ENCODE peak calls at places on chromosome 12, in ten cellular contexts. I is PC-9, R is suprapubic skin, Z is A549, B is WERI-Rb-1, D is cardiac muscle cell, P is upper lobe of left lung, V is Peyer's patch, S is psoas muscle, C is cardiac fibroblast. E is an unnamed sample.

GRCh38 chr12:120049426-120049825 is 60.4 kb downstream of the BICDL1 start:
- DNase-seq in I (no peak), R (no peak), Z (no peak), B (no peak), D (no peak), P (no peak), V (no peak), S (no peak), C (no peak), E (no peak)

GRCh38 chr12:49541140-49541861 is 2.5 kb downstream of the KCNH3 start:
- DNase-seq in I (no peak), R (no peak), Z (no peak), B (no peak), D (no peak), P (no peak), V (no peak), S (no peak), C (no peak), E (no peak)

GRCh38 chr12:6374028-6374780 is 1.2 kb downstream of the SCNN1A start:
- DNase-seq in I (no peak), R (no peak), Z (no peak), B (no peak), D (no peak), P (peak; percentile 21), V (no peak), S (no peak), C (no peak), E (no peak)

GRCh38 chr12:11641522-11641921 is 8.0 kb upstream of the ETV6 start:
- DNase-seq in I (no peak), R (no peak), Z (no peak), B (no peak), D (no peak), P (no peak), V (no peak), S (no peak), C (no peak), E (no peak)

GRCh38 chr12:57153420-57153997 is 6.1 kb upstream of the LRP1-AS start:
- DNase-seq in I (no peak), R (no peak), Z (no peak), B (no peak), D (no peak), P (no peak), V (no peak), S (no peak), C (no peak), E (no peak)

GRCh38 chr12:1737643-1738286 is 46.9 kb downstream of the ADIPOR2 start:
- DNase-seq in I (peak; percentile 25), R (no peak), Z (no peak), B (no peak), D (no peak), P (no peak), V (no peak), S (no peak), C (no peak), E (no peak)

GRCh38 chr12:129659927-129660326 is 243.9 kb downstream of the TMEM132D start:
- DNase-seq in I (no peak), R (no peak), Z (no peak), B (no peak), D (peak; percentile 9), P (no peak), V (no peak), S (no peak), C (no peak), E (no peak)

GRCh38 chr12:130632582-130633174 is 83.4 kb downstream of the RIMBP2 start:
- DNase-seq in I (no peak), R (no peak), Z (no peak), B (no peak), D (no peak), P (no peak), V (no peak), S (no peak), C (no peak), E (peak; percentile 38)

GRCh38 chr12:116366824-116367223 is 89.3 kb upstream of the MED13L start:
- DNase-seq in I (no peak), R (no peak), Z (no peak), B (no peak), D (no peak), P (peak; percentile 69), V (no peak), S (no peak), C (no peak), E (no peak)

GRCh38 chr12:70399319-70399718 is 33.2 kb downstream of the KCNMB4 start:
- DNase-seq in I (no peak), R (no peak), Z (no peak), B (no peak), D (no peak), P (no peak), V (no peak), S (no peak), C (no peak), E (peak; percentile 13)

GRCh38 chr12:70400124-70400523 is 34.0 kb downstream of the KCNMB4 start:
- DNase-seq in I (no peak), R (no peak), Z (no peak), B (no peak), D (no peak), P (no peak), V (no peak), S (no peak), C (no peak), E (peak; percentile 84)

GRCh38 chr12:70398862-70399261 is 32.8 kb downstream of the KCNMB4 start:
- DNase-seq in I (no peak), R (no peak), Z (no peak), B (no peak), D (no peak), P (no peak), V (no peak), S (no peak), C (no peak), E (no peak)

GRCh38 chr12:70403827-70404226 is 37.7 kb downstream of the KCNMB4 start:
- DNase-seq in I (no peak), R (no peak), Z (no peak), B (no peak), D (no peak), P (no peak), V (no peak), S (no peak), C (no peak), E (no peak)

DNA sequence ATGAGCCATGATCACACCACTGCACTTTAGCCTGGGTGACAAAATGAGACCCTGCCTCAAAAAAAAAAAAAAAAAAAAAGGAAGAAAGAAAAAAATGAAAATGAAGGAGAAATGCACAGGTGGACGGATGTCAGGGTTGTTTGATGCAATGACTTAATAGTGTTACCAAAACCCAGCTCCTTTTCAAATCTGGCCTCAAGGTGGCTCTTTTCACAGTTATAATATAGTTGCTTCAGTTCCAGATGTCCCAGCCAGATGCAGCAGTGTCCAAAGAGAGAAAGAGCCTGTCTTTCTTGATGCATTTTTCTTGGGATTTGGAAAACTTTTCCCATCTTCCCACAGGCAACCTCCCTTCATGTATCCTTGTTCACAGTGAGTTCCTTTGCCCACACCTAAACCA is 36.5 kb downstream of the KCNMB4 start:
- DNase-seq in I (no peak), R (no peak), Z (no peak), B (no peak), D (peak; percentile 24), P (no peak), V (no peak), S (no peak), C (no peak), E (no peak)
- TF ChIP-seq CTCF in I (no peak), R (no peak), Z (no peak), B (no peak), D (peak; percentile 28), P (no peak), V (peak; percentile 3), S (no peak), C (no peak), E (peak; percentile 32)

DNA sequence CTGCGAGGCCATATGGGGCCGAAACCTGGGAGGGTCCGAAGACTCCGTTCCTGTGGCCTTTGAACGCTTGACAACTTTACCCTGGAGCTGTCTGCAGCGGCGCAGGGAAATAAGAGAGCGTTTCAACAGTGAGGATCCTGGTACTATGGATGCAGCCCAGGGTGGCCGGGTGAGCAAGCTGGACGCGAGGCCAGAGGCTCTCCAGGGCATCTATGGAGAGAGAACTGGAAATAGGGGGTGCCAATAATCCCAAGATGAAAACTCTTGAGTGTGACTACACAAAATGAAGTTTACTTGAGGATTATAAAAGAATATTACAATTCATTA is 1.1 kb upstream of the ABCC9 start:
- DNase-seq in I (no peak), R (no peak), Z (no peak), B (no peak), D (no peak), P (no peak), V (no peak), S (no peak), C (no peak), E (no peak)
- H3K4me3 ChIP-seq in I (no peak overlapping the region), R (peak overlapping the region; percentile 53), Z (no peak overlapping the region), B (no peak overlapping the region), D (peak overlapping the region; percentile 43), P (peak overlapping the region; percentile 49), V (no peak overlapping the region), S (peak overlapping the region; percentile 80), C (peak overlapping the region; percentile 42), E (no peak overlapping the region)

DNA sequence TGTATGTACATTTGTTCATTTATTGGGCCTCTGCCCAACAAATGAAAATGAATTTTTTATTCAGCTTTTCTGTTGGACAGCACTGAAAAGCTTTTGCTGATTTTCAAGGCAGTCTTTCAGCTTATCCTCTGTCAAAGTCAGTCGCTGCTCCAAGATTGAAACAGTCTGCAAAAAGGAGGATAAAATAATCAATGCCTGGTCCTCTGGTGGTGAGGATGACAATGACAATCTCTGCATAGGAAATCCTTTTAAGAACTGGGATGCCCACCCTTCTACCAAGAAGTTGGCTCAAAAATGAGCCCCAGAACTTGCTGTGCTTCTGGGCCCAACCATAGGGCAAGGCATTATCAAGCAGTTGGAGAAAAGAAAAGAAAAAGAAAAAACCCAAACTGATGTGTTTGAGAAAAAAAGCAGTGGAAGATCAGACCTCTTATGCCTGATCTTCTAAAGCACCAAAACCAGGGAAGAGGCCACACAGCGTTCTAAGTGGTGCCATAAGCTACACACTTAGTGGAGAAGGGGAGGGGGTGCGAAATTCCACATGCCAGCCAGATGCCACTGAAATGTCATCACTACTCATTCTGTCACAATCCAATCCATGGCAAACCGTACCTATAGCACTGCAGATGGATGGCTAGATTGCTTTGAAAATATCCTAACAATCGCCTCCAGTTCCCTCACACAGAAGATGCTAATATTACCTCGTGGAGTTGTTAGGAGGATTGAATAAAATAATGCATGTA is 69.0 kb upstream of the DUSP6 start:
- DNase-seq in I (no peak), R (no peak), Z (no peak), B (peak; percentile 28), D (no peak), P (no peak), V (no peak), S (no peak), C (no peak), E (no peak)
- TF ChIP-seq CTCF in I (no peak), R (no peak), Z (no peak), B (peak; percentile 16), D (peak; percentile 3), P (no peak), V (peak; percentile 32), S (no peak), C (no peak), E (no peak)

DNA sequence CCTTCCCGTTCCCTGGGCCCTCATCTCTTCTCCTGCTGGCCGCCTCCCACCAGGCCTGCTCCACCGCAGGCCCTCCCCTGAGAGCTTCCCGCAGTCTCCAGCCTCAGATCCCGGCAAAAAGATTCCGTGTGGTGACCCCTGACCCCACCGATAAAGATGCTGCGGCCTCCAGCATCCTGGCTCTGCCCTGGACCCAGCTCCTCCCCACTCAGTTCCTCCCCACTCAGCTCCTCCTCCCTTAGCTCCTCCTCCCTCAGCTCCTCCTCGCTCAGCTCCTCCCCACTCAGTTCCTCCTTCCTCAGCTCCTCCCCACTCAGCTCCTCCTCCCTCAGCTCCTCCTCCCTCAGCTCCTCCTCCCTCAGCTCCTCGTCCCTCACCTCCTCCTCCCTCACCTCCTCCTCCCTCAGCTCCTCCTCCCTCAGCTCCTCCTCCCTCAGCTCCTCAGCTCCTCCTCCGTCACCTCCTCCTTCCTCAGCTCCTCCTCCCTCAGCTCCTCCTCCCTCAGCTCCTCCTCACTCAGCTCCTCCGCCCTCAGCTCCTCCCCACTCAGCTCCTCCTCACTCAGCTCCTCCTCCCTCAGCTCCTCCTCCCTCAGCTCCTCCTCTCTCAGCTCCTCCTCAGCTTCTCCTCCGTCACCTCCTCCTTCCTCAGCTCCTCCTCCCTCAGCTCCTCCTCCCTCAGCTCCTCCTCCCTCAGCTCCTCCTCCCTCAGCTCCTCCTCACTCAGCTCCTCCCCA is 17.0 kb downstream of the NOC4L start:
- DNase-seq in I (no peak), R (no peak), Z (peak; percentile 78), B (no peak), D (peak; percentile 68), P (no peak), V (no peak), S (no peak), C (peak; percentile 61), E (peak; percentile 56)
- H3K4me3 ChIP-seq in I (no peak overlapping the region), R (no peak overlapping the region), Z (no peak overlapping the region), B (no peak overlapping the region), D (no peak overlapping the region), P (no peak overlapping the region), V (no peak overlapping the region), S (no peak overlapping the region), C (no peak overlapping the region), E (no peak overlapping the region)